ENCODE peak calls at places on chromosomes 4 and X, in seven cellular contexts. Z is GM12892, F is prostate gland, D is GM23338, O is HL-60, L is HCT116, G is breast epithelium. X is an unnamed sample.

GRCh38 chr4:112099701-112100289 is 45.5 kb upstream of the FAM241A start:
- DNase-seq in Z (no peak), F (no peak), D (peak; percentile 68), O (no peak), L (peak; percentile 61), G (no peak), X (no peak)

GRCh38 chr4:125315571-125316390 is 1.0 kb downstream of the FAT4 start:
- DNase-seq in Z (no peak), F (peak; percentile 12), D (peak; percentile 75), O (no peak), L (no peak), G (no peak), X (no peak)

GRCh38 chr4:38949416-38950051 is 81.9 kb downstream of the FAM114A1 start:
- DNase-seq in Z (no peak), F (no peak), D (no peak), O (no peak), L (no peak), G (no peak), X (no peak)

GRCh38 chr4:153507679-153508073 is 41.5 kb downstream of the TMEM131L start:
- DNase-seq in Z (no peak), F (peak; percentile 59), D (no peak), O (no peak), L (no peak), G (peak; percentile 61), X (no peak)

GRCh38 chr4:48949518-48950207 is 36.4 kb upstream of the CWH43 start:
- DNase-seq in Z (no peak), F (no peak), D (no peak), O (no peak), L (no peak), G (no peak), X (no peak)

GRCh38 chrX:71301195-71301924 is at the start of gene ITGB1BP2:
- DNase-seq in Z (no peak), F (no peak), D (peak; percentile 34), O (no peak), L (no peak), G (no peak), X (no peak)

GRCh38 chr4:1026115-1026514 is 14.7 kb downstream of the FGFRL1 start:
- DNase-seq in Z (peak; percentile 82), F (no peak), D (no peak), O (no peak), L (no peak), G (no peak), X (no peak)

GRCh38 chr4:7960790-7961655 is 21.4 kb upstream of the AFAP1 start:
- DNase-seq in Z (no peak), F (peak; percentile 84), D (no peak), O (no peak), L (no peak), G (no peak), X (no peak)

DNA sequence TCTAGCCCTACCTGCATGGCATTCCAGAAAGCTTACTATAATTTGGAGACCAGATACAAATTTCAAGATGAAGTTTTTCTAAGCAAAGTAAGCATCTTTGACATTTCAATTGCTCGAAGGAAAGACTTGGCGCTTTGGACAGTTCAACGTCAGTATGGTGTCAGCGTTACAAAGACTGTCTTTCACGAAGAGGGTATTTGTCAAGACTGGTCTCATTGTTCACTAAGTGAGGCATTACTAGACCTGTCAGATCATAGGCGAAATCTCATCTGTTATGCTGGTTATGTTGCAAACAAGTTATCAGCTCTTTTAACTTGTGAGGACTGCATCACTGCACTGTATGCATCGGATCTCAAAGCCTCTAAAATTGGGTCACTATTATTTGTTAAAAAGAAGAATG is 17.6 kb downstream of the THAP9 start:
- DNase-seq in Z (no peak), F (no peak), D (no peak), O (no peak), L (no peak), G (no peak), X (no peak)
- TF ChIP-seq POLR2AphosphoS5 in Z (no peak), F (no peak), D (no peak), O (no peak), L (no peak), G (no peak), X (no peak)

GRCh38 chr4:186689476-186689875 is 34.2 kb downstream of the FAT1 start:
- DNase-seq in Z (no peak), F (no peak), D (no peak), O (no peak), L (no peak), G (no peak), X (no peak)

GRCh38 chr4:186691396-186691795 is 32.3 kb downstream of the FAT1 start:
- DNase-seq in Z (no peak), F (no peak), D (no peak), O (no peak), L (no peak), G (no peak), X (no peak)

GRCh38 chr4:186695392-186695791 is 28.3 kb downstream of the FAT1 start:
- DNase-seq in Z (no peak), F (no peak), D (no peak), O (no peak), L (no peak), G (no peak), X (no peak)

GRCh38 chr4:186693894-186694293 is 29.8 kb downstream of the FAT1 start:
- DNase-seq in Z (no peak), F (no peak), D (no peak), O (no peak), L (no peak), G (no peak), X (no peak)

DNA sequence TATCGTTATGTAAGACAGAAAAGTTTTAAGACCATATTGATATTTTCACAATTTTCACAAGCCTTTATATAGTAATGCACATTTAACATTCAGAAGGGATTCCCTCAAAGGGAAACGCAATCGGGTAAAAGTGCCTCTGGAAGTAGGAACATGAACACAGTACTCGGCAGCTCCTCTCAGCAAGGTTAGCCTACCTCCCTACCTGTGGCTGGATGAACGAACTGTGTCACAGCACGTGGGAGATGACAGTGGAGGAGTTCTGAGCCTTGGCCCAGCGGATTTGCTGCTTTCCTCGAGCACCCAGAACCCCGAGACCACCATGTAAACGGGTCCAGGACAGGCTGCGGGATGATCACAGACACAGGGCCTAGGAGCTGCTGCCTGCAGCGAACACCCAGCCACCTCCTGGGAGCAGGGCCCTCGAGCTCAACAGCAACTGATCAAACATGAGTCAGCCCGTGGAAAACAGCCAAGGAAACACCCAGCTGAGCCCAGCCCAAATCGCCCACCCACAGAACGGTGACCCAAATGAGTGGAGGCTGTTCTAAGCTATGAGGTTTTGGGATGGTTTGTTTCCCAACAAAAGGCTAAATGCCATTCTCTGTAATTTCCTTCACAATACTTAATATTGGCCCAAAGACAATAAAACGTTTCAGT is 30.4 kb downstream of the FAT1 start:
- DNase-seq in Z (no peak), F (no peak), D (no peak), O (no peak), L (peak; percentile 33), G (no peak), X (no peak)
- TF ChIP-seq POLR2AphosphoS5 in Z (no peak), F (no peak), D (no peak), O (no peak), L (peak; percentile 14), G (no peak), X (no peak)

GRCh38 chrX:39752820-39753219 is 344.9 kb downstream of the BCOR start:
- DNase-seq in Z (no peak), F (peak; percentile 39), D (no peak), O (no peak), L (no peak), G (no peak), X (no peak)

GRCh38 chrX:39757971-39758370 is 339.8 kb downstream of the BCOR start:
- DNase-seq in Z (no peak), F (no peak), D (no peak), O (no peak), L (no peak), G (no peak), X (no peak)

GRCh38 chrX:39753296-39753996 is 344.3 kb downstream of the BCOR start:
- DNase-seq in Z (no peak), F (no peak), D (peak; percentile 29), O (no peak), L (no peak), G (no peak), X (no peak)

GRCh38 chrX:39756086-39756883 is 341.5 kb downstream of the BCOR start:
- DNase-seq in Z (no peak), F (no peak), D (no peak), O (no peak), L (no peak), G (no peak), X (no peak)

DNA sequence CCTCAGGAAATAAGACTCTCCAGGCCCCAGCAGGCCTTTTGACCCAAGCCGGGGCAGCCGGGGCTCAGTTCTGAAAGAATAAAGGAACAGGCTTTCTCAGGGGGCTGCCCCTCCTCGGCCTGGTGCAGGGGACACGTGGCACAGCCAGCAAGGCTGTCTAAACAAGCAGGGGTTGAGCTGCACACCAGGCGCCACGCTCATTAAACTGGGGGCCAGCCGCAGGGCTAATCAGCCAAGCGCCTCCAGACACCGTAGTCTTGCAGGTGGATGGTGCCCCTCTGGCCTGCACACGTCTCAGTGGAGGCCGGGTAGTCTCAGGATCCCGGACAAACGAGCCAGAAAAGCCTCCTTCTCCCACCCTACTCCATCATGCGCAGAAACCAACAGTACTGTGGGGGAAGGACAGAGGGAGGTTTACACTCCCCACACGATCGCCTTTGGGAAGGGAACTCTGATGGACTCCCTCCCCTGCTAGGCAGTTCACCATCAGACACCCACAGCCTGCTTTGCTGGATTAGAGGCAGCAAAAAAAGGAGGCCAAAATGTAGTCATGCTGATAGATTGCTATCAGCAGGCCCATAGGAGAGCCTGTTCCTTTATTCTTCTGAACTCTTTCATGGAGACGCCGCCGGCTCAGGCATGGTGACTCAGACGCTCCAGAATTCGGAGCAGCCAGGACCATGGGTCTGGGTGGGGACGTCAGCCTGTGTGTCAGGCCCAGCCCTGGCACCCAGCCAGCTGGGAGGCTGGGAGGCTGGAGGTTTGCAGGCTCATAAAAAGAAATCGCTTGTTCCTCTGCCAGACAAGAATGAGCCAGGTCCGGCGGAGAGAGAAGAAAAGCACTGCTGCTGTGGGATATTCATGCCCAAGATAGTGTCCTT is 342.4 kb downstream of the BCOR start:
- DNase-seq in Z (no peak), F (peak; percentile 85), D (no peak), O (no peak), L (peak; percentile 85), G (peak; percentile 67), X (no peak)
- TF ChIP-seq POLR2AphosphoS5 in Z (no peak), F (peak; percentile 84), D (no peak), O (no peak), L (peak; percentile 47), G (peak; percentile 67), X (peak; percentile 75)

GRCh38 chr4:85474356-85474755 is 594 bp upstream of the ARHGAP24 start:
- DNase-seq in Z (no peak), F (no peak), D (no peak), O (no peak), L (no peak), G (no peak), X (no peak)

GRCh38 chr4:85475631-85476233 is 782 bp downstream of the ARHGAP24 start:
- DNase-seq in Z (no peak), F (no peak), D (no peak), O (no peak), L (no peak), G (no peak), X (no peak)

GRCh38 chr4:85477538-85477937 is 2.6 kb downstream of the ARHGAP24 start:
- DNase-seq in Z (no peak), F (no peak), D (no peak), O (no peak), L (no peak), G (no peak), X (no peak)

GRCh38 chr4:85478576-85478975 is 3.6 kb downstream of the ARHGAP24 start:
- DNase-seq in Z (no peak), F (no peak), D (no peak), O (no peak), L (no peak), G (no peak), X (no peak)

DNA sequence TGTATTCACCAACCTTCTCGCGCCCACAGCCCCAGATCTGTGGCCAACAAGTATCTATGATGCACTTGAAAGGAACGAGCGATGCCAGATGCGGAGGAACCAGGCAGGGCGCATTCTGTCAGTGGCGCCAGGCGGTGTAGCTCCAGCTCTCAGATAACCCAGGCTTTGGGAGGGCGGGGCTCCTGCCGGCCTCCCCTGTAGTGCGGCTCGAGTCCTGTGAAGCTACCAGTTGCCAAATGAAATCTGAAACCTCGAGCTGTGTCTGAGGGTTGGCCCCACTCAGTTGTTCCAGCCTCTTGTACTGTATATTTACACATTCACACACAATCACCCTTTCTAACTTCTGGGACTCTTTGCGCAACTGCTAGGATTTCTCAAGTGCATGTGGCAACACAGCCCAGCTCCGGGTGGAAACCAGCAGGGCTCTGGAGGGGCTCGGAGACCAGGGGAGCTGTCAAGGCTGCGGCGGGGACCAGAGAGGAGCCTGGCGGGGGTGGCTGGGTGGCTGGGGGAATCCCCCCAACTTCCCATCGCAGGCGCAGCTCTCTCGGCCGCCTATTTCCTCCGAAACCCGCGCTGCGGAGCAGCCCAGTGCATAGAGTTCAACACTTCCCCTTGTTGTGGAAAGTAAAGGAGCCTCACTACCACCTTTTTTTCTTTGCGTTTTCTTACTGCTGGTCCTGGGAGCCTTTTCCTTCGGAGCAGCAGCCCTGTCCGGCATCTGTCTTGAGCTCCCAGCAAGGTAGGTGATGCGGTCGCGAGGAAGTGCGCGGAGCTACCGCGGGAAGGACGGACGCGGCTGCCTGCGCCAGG is at the start of gene ARHGAP24:
- DNase-seq in Z (peak; percentile 40), F (peak; percentile 81), D (peak; percentile 95), O (peak; percentile 62), L (peak; percentile 70), G (peak; percentile 54), X (peak; percentile 91)
- TF ChIP-seq POLR2AphosphoS5 in Z (no peak), F (peak; percentile 72), D (no peak), O (peak; percentile 74), L (peak; percentile 21), G (peak; percentile 78), X (peak; percentile 58)